ENCODE peak calls at places on chromosome 9, in six cellular contexts. P is AG09309, X is esophagus squamous epithelium, Z is neural crest cell, M is IMR-90, Y is suprapubic skin. E is an unnamed sample.

GRCh38 chr9:130137870-130138653 is 34.1 kb upstream of the NCS1 start:
- DNase-seq in P (peak), X (no peak), Z (peak), M (peak), Y (no peak), E (no peak)

GRCh38 chr9:124038239-124038638 is 26.7 kb downstream of the LHX2 start:
- DNase-seq in P (no peak), X (no peak), Z (no peak), M (no peak), Y (no peak), E (no peak)

GRCh38 chr9:12794024-12794799 is 19.4 kb downstream of the LURAP1L start:
- DNase-seq in P (no peak), X (no peak), Z (no peak), M (peak), Y (no peak), E (no peak)

GRCh38 chr9:129464972-129465833 is 155.7 kb downstream of the C9orf50 start:
- DNase-seq in P (no peak), X (no peak), Z (no peak), M (peak), Y (no peak), E (no peak)

GRCh38 chr9:121956808-121957207 is 136.3 kb downstream of the TTLL11 start:
- DNase-seq in P (no peak), X (no peak), Z (no peak), M (no peak), Y (no peak), E (no peak)

GRCh38 chr9:82209797-82210470 is 221.4 kb downstream of the SPATA31D1 start:
- DNase-seq in P (no peak), X (no peak), Z (no peak), M (peak), Y (no peak), E (no peak)

GRCh38 chr9:715743-716400 is 125.6 kb upstream of the DMRT1 start:
- DNase-seq in P (no peak), X (no peak), Z (no peak), M (peak), Y (no peak), E (no peak)

GRCh38 chr9:3751125-3751758 is 225.4 kb upstream of the RFX3 start:
- DNase-seq in P (peak), X (no peak), Z (no peak), M (peak), Y (no peak), E (no peak)

GRCh38 chr9:136588663-136589464 is 43.0 kb upstream of the NOTCH1 start:
- DNase-seq in P (no peak), X (no peak), Z (no peak), M (no peak), Y (no peak), E (no peak)

GRCh38 chr9:120434532-120434931 is 145.4 kb downstream of the CDK5RAP2 start:
- DNase-seq in P (no peak), X (no peak), Z (no peak), M (peak), Y (no peak), E (no peak)

GRCh38 chr9:97468658-97469448 is 32.6 kb upstream of the TMOD1 start:
- DNase-seq in P (no peak), X (no peak), Z (peak), M (peak), Y (peak), E (peak)

GRCh38 chr9:79572032-79572890 is 496 bp downstream of the TLE4 start:
- DNase-seq in P (no peak), X (no peak), Z (peak), M (peak), Y (peak), E (peak)

GRCh38 chr9:85155380-85155779 is 485.9 kb downstream of the NTRK2 start:
- DNase-seq in P (no peak), X (no peak), Z (no peak), M (no peak), Y (no peak), E (no peak)
- TF ChIP-seq CTCF in P (no peak), X (no peak), Z (no peak), M (no peak), Y (no peak), E (no peak)

GRCh38 chr9:83234541-83234940 is 171.6 kb upstream of the RASEF start:
- DNase-seq in P (no peak), X (no peak), Z (no peak), M (no peak), Y (no peak), E (no peak)

GRCh38 chr9:83233647-83234046 is 170.7 kb upstream of the RASEF start:
- DNase-seq in P (no peak), X (no peak), Z (no peak), M (no peak), Y (no peak), E (no peak)

GRCh38 chr9:83236029-83236696 is 173.2 kb upstream of the RASEF start:
- DNase-seq in P (no peak), X (no peak), Z (no peak), M (no peak), Y (no peak), E (no peak)

GRCh38 chr9:83235524-83235923 is 172.6 kb upstream of the RASEF start:
- DNase-seq in P (no peak), X (no peak), Z (no peak), M (no peak), Y (no peak), E (no peak)

DNA sequence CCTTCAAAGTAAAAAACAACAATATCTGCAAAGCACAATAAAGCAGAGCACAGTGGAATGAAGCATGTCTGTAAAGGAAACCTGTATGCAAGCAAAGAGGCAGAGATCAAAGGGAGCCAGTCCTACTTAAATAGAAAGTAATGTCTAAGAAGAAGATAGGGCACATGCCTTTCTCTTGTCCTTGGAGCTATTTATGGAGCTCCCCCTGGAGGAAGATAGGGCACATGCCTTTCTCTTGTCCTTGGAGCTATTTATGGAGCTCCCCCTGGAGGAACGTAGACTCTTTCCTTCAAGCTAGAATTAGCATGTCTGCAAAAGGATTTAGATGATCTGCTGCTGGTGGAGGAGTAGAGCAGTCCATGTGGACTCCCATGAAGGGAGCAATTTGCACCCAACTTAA is 168.1 kb upstream of the RASEF start:
- DNase-seq in P (no peak), X (no peak), Z (no peak), M (no peak), Y (no peak), E (no peak)
- TF ChIP-seq CTCF in P (peak), X (no peak), Z (peak), M (no peak), Y (no peak), E (no peak)

GRCh38 chr9:89699646-89700045 is 94.8 kb downstream of the GADD45G start:
- DNase-seq in P (no peak), X (no peak), Z (no peak), M (no peak), Y (no peak), E (no peak)
- TF ChIP-seq CTCF in P (no peak), X (no peak), Z (no peak), M (no peak), Y (no peak), E (no peak)

GRCh38 chr9:8448226-8448625 is 648.6 kb upstream of the DMAC1 start:
- DNase-seq in P (no peak), X (no peak), Z (no peak), M (no peak), Y (no peak), E (no peak)
- TF ChIP-seq CTCF in P (no peak), X (no peak), Z (no peak), M (no peak), Y (no peak), E (no peak)

GRCh38 chr9:95190413-95190812 is 127.1 kb downstream of the FANCC start:
- DNase-seq in P (no peak), X (no peak), Z (no peak), M (no peak), Y (no peak), E (no peak)

GRCh38 chr9:95189230-95190098 is 128.0 kb downstream of the FANCC start:
- DNase-seq in P (no peak), X (no peak), Z (no peak), M (peak), Y (no peak), E (no peak)

GRCh38 chr9:95193480-95193879 is 124.0 kb downstream of the FANCC start:
- DNase-seq in P (no peak), X (no peak), Z (no peak), M (no peak), Y (no peak), E (no peak)

GRCh38 chr9:95192631-95193030 is 124.9 kb downstream of the FANCC start:
- DNase-seq in P (no peak), X (no peak), Z (no peak), M (no peak), Y (no peak), E (no peak)

GRCh38 chr9:95193067-95193466 is 124.4 kb downstream of the FANCC start:
- DNase-seq in P (no peak), X (no peak), Z (no peak), M (no peak), Y (no peak), E (no peak)
- TF ChIP-seq CTCF in P (no peak), X (no peak), Z (peak), M (no peak), Y (no peak), E (no peak)

DNA sequence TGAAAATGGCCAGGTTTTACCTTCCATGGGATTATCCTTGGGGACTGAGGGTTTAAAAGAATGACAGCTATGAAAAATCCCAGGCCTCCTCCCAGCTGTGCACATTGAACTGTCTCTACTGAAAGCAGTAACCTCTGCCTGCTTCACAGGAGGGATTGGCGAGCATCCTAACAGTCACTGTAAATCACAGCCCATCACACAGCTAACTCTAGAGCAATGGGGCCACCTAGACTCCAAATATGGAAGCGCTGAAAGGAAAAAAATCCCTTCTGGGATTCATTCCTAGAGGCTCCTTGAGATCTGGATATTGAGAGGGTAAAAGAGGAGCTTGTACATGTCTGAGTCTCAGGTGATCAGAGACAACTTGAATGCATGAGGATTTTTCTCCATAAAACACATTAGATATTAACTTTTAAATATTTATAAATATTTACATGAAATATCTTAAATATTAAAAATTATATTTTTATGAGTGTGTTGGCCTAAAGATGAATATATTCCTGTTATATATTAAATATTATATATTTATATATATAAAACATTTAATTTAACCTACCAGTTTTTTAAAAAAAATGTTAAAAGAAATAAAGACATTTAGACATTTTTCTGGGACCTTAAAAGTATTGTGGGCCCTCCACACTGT is 133.8 kb upstream of the SLC24A2 start:
- DNase-seq in P (peak), X (no peak), Z (no peak), M (peak), Y (no peak), E (no peak)
- TF ChIP-seq CTCF in P (peak), X (no peak), Z (peak), M (peak), Y (no peak), E (no peak)

GRCh38 chr9:101398335-101398929 is at the start of the genes MRPL50 and ZNF189:
- DNase-seq in P (peak), X (peak), Z (peak), M (peak), Y (peak), E (peak)
- TF ChIP-seq CTCF in P (no peak), X (peak), Z (no peak), M (no peak), Y (no peak), E (no peak)